ENCODE peak calls at places on chromosome 14, in four cellular contexts. Q is uterus, W is left ventricle myocardium inferior, Y is H1. M is an unnamed sample.

GRCh38 chr14:35121026-35121886 is 534 bp downstream of the PPP2R3C start:
- DNase-seq in Q (no peak), W (peak; percentile 17), Y (no peak), M (no peak)

GRCh38 chr14:94638330-94638729 is 26.1 kb downstream of the SERPINA3 start:
- DNase-seq in Q (no peak), W (no peak), Y (no peak), M (no peak)

GRCh38 chr14:35963209-35963608 is 137.1 kb downstream of the BRMS1L start:
- DNase-seq in Q (no peak), W (no peak), Y (no peak), M (no peak)

GRCh38 chr14:66649515-66649914 is 141.6 kb downstream of the GPHN start:
- DNase-seq in Q (no peak), W (no peak), Y (no peak), M (no peak)

GRCh38 chr14:42002139-42002538 is 395.5 kb downstream of the LRFN5 start:
- DNase-seq in Q (no peak), W (no peak), Y (no peak), M (no peak)

GRCh38 chr14:81801921-81802320 is 268.3 kb upstream of the SEL1L start:
- DNase-seq in Q (no peak), W (no peak), Y (no peak), M (no peak)

GRCh38 chr14:103141117-103141796 is 18.0 kb downstream of the TNFAIP2 start:
- DNase-seq in Q (no peak), W (no peak), Y (peak; percentile 89), M (peak; percentile 36)

GRCh38 chr14:81066672-81067071 is 111.3 kb downstream of the TSHR start:
- DNase-seq in Q (no peak), W (no peak), Y (no peak), M (no peak)

GRCh38 chr14:28121512-28122297 is 644.9 kb upstream of the FOXG1 start:
- DNase-seq in Q (no peak), W (no peak), Y (no peak), M (no peak)

GRCh38 chr14:34212574-34212973 is 249.5 kb downstream of the SPTSSA start:
- DNase-seq in Q (no peak), W (no peak), Y (no peak), M (no peak)

GRCh38 chr14:94679941-94680340 is 67.8 kb downstream of the SERPINA3 start:
- DNase-seq in Q (no peak), W (no peak), Y (no peak), M (no peak)

GRCh38 chr14:55731881-55732498 is 152.0 kb downstream of the KTN1 start:
- DNase-seq in Q (no peak), W (no peak), Y (peak; percentile 81), M (peak; percentile 58)

GRCh38 chr14:73935666-73936065 is 14.2 kb downstream of the FAM161B start:
- DNase-seq in Q (no peak), W (no peak), Y (no peak), M (no peak)

GRCh38 chr14:99427632-99428315 is 52.9 kb downstream of the SETD3 start:
- DNase-seq in Q (no peak), W (no peak), Y (no peak), M (no peak)

GRCh38 chr14:61616524-61617185 is 78.7 kb upstream of the HIF1A start:
- DNase-seq in Q (no peak), W (no peak), Y (no peak), M (no peak)

GRCh38 chr14:75188520-75189267 is 12.3 kb upstream of the TMED10 start:
- DNase-seq in Q (no peak), W (no peak), Y (no peak), M (no peak)

GRCh38 chr14:34662558-34663088 is 32.7 kb upstream of the SNX6 start:
- DNase-seq in Q (no peak), W (no peak), Y (no peak), M (no peak)

GRCh38 chr14:36857136-36857535 is 195.5 kb downstream of the PAX9 start:
- DNase-seq in Q (no peak), W (no peak), Y (no peak), M (no peak)

GRCh38 chr14:51674294-51675002 is 22.7 kb downstream of the FRMD6 start:
- DNase-seq in Q (no peak), W (no peak), Y (no peak), M (no peak)

GRCh38 chr14:95953111-95953724 is 76.6 kb downstream of the TUNAR start:
- DNase-seq in Q (no peak), W (no peak), Y (peak; percentile 54), M (no peak)

GRCh38 chr14:79419571-79420327 is 791.6 kb downstream of the DIO2 start:
- DNase-seq in Q (no peak), W (no peak), Y (no peak), M (no peak)

GRCh38 chr14:105281354-105282097 is 19.3 kb downstream of the BRF1 start:
- DNase-seq in Q (no peak), W (no peak), Y (no peak), M (no peak)

GRCh38 chr14:56324831-56325230 is 206.6 kb downstream of the PELI2 start:
- DNase-seq in Q (no peak), W (no peak), Y (no peak), M (no peak)

GRCh38 chr14:96852823-96853422 is 55.7 kb downstream of the VRK1 start:
- DNase-seq in Q (no peak), W (no peak), Y (no peak), M (no peak)

GRCh38 chr14:100529561-100530031 is 57.6 kb downstream of the BEGAIN start:
- DNase-seq in Q (no peak), W (peak; percentile 5), Y (no peak), M (peak; percentile 12)

GRCh38 chr14:101578489-101578888 is 17.2 kb downstream of the DIO3 start:
- DNase-seq in Q (no peak), W (no peak), Y (no peak), M (no peak)

GRCh38 chr14:24398943-24399801 is at the start of gene NYNRIN:
- DNase-seq in Q (peak; percentile 62), W (peak; percentile 78), Y (peak; percentile 81), M (peak; percentile 74)

GRCh38 chr14:76575108-76575507 is 186.2 kb upstream of the VASH1 start:
- DNase-seq in Q (no peak), W (no peak), Y (no peak), M (no peak)
- TF ChIP-seq CTCF in Q (no peak), W (no peak), Y (no peak), M (no peak)

GRCh38 chr14:68594737-68595380 is 198.0 kb downstream of the ZFP36L1 start:
- DNase-seq in Q (peak; percentile 10), W (no peak), Y (no peak), M (no peak)
- TF ChIP-seq CTCF in Q (no peak), W (no peak), Y (no peak), M (no peak)

DNA sequence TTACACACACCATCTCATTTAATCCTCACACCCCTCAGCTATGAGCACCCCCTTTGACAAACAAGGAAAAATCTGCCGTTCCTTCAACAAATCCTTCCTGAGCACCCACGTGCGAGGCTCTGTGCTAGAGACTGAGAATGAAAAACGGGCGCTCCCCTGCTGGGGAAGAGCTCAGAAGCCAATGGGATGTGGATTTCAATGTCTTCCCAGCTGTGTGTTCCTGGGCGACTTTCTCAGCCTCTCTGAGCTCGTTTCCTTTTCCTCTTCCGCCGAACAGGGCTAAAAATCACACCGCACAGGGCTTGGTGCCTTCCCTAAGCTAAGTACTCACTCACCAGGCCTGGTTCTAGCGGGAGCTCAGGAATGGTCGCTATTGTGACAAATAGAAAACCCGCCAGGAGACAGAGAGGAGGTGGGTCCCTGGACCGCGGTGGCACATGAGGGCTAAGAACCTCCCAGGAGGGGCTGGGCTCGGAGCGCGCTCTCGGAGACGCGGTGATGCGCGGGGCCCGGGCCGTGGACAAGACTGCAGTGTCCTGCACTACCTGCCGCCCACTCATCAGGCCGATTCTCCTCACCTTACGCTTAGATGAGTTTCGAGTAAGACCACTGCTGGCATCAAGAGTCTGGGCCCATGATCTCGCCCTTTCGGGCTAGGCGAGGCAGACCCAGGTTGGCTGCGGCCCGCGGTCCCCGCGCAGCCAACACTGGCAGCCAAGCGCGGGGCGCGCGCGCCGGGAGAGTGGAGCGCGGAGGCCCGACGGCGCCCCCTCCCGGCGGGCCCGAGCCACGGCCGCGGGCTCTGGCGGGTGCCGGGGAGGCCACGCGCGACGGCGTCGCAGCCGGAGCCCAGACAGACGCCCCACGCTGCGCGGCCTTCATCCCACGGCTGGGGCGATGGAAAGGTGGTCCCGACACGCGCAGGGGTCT is 17.0 kb downstream of the ZDHHC22 start:
- DNase-seq in Q (no peak), W (peak; percentile 46), Y (peak; percentile 81), M (peak; percentile 65)
- TF ChIP-seq CTCF in Q (peak; percentile 21), W (peak; percentile 80), Y (peak; percentile 68), M (peak; percentile 76)

DNA sequence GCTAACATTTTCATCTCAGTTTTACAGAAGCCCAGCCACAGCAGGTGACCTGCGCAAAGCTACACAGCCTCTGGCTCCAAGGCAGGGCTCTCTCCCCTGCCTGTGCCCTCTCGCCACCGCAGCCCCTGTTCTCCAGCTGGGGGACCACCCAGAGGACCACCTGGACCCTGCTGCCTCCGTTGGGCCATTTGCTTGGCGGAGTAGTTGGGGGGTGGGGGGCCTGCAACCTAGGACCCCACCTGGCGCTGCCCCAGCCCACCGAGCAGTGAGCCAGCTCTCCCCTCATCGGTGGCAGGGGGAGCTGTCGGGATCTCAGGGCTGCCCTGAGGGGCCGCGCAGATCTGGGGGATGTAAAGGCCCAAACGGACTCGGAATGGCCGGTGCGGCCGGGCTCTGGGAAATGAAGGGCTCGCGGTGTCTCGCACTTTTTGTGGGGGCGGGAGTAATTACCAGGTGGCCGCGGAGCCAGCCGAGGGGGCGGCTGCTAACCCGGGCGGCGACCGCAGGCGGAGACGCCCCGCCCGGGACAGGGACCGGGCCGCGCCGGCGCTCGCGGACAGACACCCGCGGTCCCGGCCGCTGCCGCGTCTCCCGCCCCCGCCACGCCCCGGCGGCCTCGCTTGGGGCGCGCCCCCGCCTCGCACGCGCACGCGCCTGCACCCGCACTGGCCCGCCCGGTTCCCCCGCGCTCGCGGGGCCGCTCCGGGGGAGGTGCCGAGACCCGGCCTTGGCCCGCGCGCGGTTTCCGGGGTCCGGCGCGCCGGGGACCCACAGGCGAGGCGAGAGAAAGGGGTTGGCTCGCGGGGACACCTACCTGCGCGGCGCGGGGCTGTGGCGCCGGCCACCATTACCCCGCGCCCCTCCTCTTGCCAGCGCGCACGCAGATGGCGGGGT is 8.6 kb upstream of the GPR68 start:
- DNase-seq in Q (no peak), W (peak; percentile 56), Y (peak; percentile 81), M (peak; percentile 54)
- TF ChIP-seq CTCF in Q (no peak), W (no peak), Y (peak; percentile 56), M (no peak)

DNA sequence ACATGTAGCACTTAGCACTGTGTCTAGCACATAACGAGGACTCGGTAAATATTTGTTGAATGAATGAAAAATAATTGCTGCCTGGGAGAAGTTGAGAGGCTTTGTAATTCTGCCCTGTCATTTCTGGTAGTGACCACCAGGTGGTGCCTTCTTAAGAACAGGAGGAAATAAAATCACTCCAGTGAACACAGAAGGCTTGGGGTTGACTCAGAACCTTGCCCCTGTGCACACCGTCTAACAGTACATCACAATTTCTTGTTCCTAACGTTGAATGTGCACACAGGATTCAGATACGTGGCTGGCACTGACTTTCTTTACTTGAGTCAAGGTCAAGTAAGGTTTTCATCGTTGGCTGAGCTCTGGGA is 91.8 kb downstream of the RGS6 start:
- DNase-seq in Q (no peak), W (no peak), Y (peak; percentile 60), M (peak; percentile 31)
- TF ChIP-seq CTCF in Q (no peak), W (peak; percentile 67), Y (peak; percentile 73), M (peak; percentile 85)